ENCODE peak calls at places on chromosome 2, in four cellular contexts. B is Jurkat, Clone E6-1; E is PC-9; L is foreskin fibroblast. J is an unnamed sample.

GRCh38 chr2:129396980-129397599 is 582.4 kb upstream of the RAB6C start:
- DNase-seq in E (no peak), L (peak; percentile 1), B (peak; percentile 54), J (peak; percentile 81)

GRCh38 chr2:218367415-218368149 is 10.9 kb downstream of the CATIP start:
- DNase-seq in B (no peak), L (peak; percentile 85), E (peak; percentile 68), J (peak; percentile 81)

GRCh38 chr2:62415019-62415431 is 91.0 kb downstream of the TMEM17 start:
- DNase-seq in E (no peak), B (no peak), L (no peak), J (no peak)

GRCh38 chr2:142010871-142011270 is 119.9 kb downstream of the LRP1B start:
- DNase-seq in E (no peak), B (no peak), L (no peak), J (no peak)

GRCh38 chr2:100986157-100986556 is 15.9 kb upstream of the RPL31 start:
- DNase-seq in B (no peak), L (no peak), E (no peak), J (no peak)

GRCh38 chr2:56473524-56473923 is 289.7 kb downstream of the CCDC85A start:
- DNase-seq in E (no peak), L (no peak), B (no peak), J (no peak)

GRCh38 chr2:120402070-120402440 is 56.1 kb downstream of the INHBB start:
- DNase-seq in E (no peak), L (no peak), B (no peak), J (no peak)

GRCh38 chr2:5981241-5982055 is 289.3 kb downstream of the SOX11 start:
- DNase-seq in E (no peak), L (no peak), B (no peak), J (peak; percentile 65)

GRCh38 chr2:98654702-98655488 is 46.5 kb downstream of the UNC50 start:
- DNase-seq in L (no peak), E (no peak), B (peak; percentile 86), J (no peak)

DNA sequence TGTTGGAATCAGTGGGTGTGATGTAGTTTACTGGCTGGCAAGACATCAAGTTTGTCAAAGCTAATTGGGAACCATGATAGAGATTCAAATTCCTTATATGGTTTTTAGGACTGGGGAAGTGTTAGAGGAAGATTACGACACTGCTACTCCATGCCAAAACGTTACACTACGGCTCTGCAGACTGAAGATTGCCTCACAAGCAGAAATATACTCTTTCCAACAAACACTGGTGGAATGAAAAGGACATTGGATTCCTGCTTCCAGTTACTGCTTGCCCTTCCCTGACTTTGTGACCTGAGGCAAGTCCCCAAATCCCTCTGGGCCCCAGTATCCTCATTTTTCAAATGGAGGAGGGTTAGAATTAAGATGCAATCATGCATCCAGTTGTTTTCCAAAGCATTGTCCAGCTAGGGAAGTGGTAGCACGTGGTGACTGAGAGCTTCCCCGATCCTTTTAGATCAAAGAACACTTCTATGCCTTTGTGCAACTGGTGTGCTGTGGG is 147.5 kb downstream of the CDC42EP3 start:
- DNase-seq in B (no peak), E (no peak), L (peak; percentile 88), J (no peak)
- H3K4me3 ChIP-seq in B (no peak overlapping the region), E (no peak overlapping the region), L (no peak overlapping the region), J (no peak overlapping the region)

GRCh38 chr2:230793573-230794359 is 71.0 kb upstream of the ITM2C start:
- DNase-seq in L (peak; percentile 98), B (no peak), E (peak; percentile 93), J (no peak)
- H3K4me3 ChIP-seq in L (no peak overlapping the region), B (no peak overlapping the region), E (peak overlapping the region; percentile 27), J (no peak overlapping the region)

DNA sequence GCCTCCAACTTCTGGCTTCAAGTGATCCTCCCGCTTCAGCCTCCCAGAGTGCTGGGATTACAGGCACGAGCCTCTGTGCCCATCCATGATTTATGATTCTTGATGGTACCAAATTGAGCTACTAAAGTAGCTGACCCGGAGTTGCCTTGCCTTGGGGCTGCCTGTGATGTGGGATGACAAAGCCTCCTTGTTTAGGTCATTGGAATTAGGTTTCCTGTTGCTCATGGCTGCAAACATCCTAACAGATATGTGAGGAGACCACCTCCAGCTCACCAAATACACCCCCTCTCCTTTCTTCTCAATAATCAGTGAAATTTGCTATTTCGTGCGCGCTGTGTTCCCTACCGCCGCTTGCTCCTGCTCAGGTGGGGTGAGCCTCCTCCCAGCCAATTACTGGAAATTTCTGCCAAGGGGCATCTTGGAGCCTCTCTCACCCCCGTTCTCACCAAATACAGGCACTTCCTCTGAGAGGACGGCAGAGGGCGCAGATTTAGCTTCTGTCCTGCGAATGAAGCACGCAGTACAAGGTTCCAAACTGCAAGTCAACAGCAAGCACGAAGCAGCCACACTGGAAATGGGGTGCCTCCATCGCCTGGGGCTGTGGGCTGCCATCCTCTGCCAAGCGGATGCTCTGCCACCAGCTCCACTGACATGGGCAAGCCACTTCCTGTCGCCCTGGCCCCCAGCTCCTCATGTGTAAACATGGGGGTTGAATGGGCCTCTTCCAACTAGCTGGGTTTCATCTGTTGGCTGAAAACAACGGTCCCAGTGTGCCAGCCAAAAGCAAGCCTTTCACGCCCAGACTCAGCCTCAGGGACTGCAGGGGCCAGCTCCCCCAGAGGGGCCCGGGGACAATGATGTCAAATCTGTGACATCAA is 71.7 kb downstream of the NCAPH start:
- DNase-seq in E (peak; percentile 71), L (peak; percentile 89), B (peak; percentile 92), J (peak; percentile 85)
- H3K4me3 ChIP-seq in E (no peak overlapping the region), L (no peak overlapping the region), B (peak overlapping the region; percentile 18), J (no peak overlapping the region)

DNA sequence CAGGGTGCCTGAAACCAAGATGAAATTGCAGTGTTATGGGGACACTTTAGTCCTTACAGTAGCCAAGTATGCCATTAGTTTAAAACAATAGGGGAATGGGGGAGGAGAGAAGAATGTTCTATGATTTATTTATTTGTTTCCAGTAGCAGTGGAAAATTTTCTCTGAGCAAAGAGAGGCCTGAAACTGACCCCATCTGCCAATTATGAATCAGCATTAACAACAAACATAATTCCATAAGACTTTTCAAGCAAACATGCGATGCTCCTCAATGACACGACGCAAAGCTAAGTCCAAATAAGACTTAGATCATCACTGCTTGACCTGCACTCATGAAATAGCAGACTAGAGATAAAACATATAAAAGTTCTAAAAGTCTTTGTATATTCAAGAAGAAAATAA is 4.0 kb downstream of the KLF7 start:
- DNase-seq in L (peak; percentile 77), E (no peak), B (no peak), J (no peak)
- H3K4me3 ChIP-seq in L (peak overlapping the region; percentile 61), E (no peak overlapping the region), B (no peak overlapping the region), J (no peak overlapping the region)

GRCh38 chr2:46534589-46534988 is 55.2 kb downstream of the TMEM247 start:
- DNase-seq in B (no peak), E (no peak), L (no peak), J (peak; percentile 79)
- H3K4me3 ChIP-seq in B (no peak overlapping the region), E (no peak overlapping the region), L (no peak overlapping the region), J (no peak overlapping the region)

GRCh38 chr2:132667716-132668115 is 2.3 kb downstream of the LYPD1 start:
- DNase-seq in B (no peak), E (no peak), L (no peak), J (no peak)

GRCh38 chr2:132668189-132668833 is 1.7 kb downstream of the LYPD1 start:
- DNase-seq in L (no peak), B (no peak), E (no peak), J (no peak)

GRCh38 chr2:132670104-132670960 is at the start of gene LYPD1:
- DNase-seq in L (peak; percentile 12), E (peak; percentile 40), B (no peak), J (no peak)

GRCh38 chr2:132669854-132670103 is 226 bp downstream of the LYPD1 start:
- DNase-seq in E (no peak), L (no peak), B (no peak), J (no peak)

DNA sequence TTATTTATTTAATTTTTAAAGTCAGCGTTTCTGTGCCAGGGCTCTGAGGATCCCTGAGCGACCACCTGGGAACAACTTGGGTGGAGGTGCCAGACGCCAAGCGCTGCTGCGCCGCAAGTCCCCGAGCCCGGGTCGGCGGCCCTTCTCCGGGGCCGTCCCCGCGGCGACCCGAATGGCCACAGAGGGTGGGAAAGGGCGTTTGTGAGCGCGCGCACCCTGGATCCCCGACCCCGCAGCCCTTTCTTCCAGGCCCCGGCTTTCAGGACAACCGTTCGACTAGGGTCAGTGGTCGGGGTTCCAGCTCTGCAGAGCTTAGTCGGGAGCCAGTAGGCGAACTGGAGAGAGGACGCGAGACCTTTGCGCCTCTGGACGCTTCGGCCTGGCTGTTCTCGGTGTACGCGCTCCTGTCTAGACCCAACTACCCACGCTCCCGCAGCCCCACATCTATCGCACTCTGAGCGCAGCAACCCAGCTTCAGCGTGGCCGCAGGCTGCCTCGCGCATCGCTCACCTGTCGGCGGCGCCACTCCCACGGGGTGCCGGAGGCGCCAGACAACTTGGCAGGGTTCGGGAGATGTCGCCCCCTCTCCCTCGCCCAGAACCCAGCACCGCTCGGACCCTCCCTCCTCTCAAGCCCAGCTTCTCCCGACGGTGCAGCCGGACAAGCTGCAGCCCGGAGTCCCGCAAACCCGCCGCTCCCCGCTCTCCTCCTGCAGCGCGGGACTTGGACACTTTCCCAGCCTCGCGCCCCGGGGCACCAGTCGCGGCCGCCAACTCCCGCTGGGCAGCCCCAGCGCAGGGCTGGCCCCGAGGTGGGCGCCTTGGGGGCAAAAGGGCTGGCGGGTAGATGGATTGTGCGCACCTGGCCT is 785 bp downstream of the LYPD1 start:
- DNase-seq in L (peak; percentile 6), E (no peak), B (no peak), J (no peak)
- H3K4me3 ChIP-seq in L (peak overlapping the region; percentile 51), E (peak overlapping the region; percentile 75), B (no peak overlapping the region), J (no peak overlapping the region)

GRCh38 chr2:160387558-160388262 is 105.9 kb downstream of the RBMS1 start:
- DNase-seq in L (peak; percentile 97), B (no peak), E (no peak), J (no peak)
- H3K4me3 ChIP-seq in L (no peak overlapping the region), B (no peak overlapping the region), E (no peak overlapping the region), J (no peak overlapping the region)

DNA sequence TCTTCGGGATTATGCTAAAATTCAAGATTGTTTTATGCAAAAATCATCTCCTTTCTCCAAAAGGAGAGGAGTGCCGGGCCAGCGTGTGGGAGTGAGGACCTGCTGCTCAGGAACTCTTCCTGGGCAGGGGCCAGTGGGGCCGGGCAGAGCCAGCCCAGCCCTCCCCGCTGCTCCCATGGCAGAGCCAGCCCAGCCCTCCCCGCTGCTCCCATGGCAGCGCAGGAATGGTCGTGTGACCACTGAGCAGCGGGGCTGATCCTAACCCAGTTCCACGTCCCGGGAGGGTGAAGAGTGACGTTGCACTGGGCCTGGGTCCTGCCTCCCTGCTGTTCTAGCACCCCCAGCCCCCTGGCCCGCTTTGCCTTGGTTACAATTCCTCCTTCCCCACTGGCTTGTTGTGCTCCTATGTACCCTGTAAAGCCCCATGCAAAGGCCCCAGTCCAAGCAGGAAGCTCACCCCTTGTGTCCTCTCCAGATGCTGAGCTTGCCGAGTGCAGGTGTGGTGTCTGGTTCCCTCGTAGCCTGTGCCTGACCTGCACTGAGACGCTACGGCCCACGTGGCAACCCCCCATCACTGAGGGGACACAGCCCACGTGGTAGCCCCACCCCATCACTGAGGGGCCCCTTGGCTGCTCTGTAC is 11.4 kb upstream of the NEU4 start:
- DNase-seq in B (no peak), L (no peak), E (no peak), J (no peak)
- H3K4me3 ChIP-seq in B (no peak overlapping the region), L (no peak overlapping the region), E (no peak overlapping the region), J (no peak overlapping the region)